ENCODE peak calls at places on chromosomes 3 and 15, in ten cellular contexts. S is endothelial cell, C is BJ, W is right lobe of liver, G is lower leg skin, M is heart left ventricle, H is H9, U is AG10803, Z is fibroblast of lung, B is upper lobe of right lung. F is an unnamed sample.

GRCh38 chr3:50125541-50126286 is 29.4 kb upstream of the SEMA3F start:
- DNase-seq in S (no peak), C (no peak), W (no peak), G (no peak), M (peak), H (no peak), U (no peak), Z (no peak), B (peak), F (no peak)

GRCh38 chr15:58873267-58873666 is 60.2 kb downstream of the SLTM start:
- DNase-seq in S (no peak), C (peak), W (no peak), G (no peak), M (no peak), H (no peak), U (peak), Z (peak), B (no peak), F (no peak)

GRCh38 chr15:51846463-51847230 is 17.2 kb downstream of the TMOD3 start:
- DNase-seq in S (no peak), C (no peak), W (no peak), G (no peak), M (no peak), H (no peak), U (peak), Z (peak), B (no peak), F (no peak)

GRCh38 chr3:192907784-192908183 is 9.9 kb downstream of the MB21D2 start:
- DNase-seq in S (no peak), C (no peak), W (no peak), G (no peak), M (no peak), H (no peak), U (no peak), Z (no peak), B (no peak), F (no peak)

GRCh38 chr3:164459526-164460151 is 618.7 kb downstream of the SI start:
- DNase-seq in S (no peak), C (no peak), W (no peak), G (no peak), M (no peak), H (no peak), U (no peak), Z (no peak), B (no peak), F (no peak)

GRCh38 chr3:14863324-14864100 is 44.8 kb downstream of the FGD5 start:
- DNase-seq in S (no peak), C (no peak), W (no peak), G (no peak), M (no peak), H (peak), U (no peak), Z (no peak), B (no peak), F (no peak)

GRCh38 chr15:29676961-29677402 is 145.3 kb downstream of the TJP1 start:
- DNase-seq in S (no peak), C (no peak), W (no peak), G (peak), M (no peak), H (peak), U (no peak), Z (peak), B (no peak), F (no peak)

GRCh38 chr3:151044706-151045105 is 40.8 kb upstream of the MED12L start:
- DNase-seq in S (no peak), C (no peak), W (no peak), G (no peak), M (no peak), H (no peak), U (peak), Z (no peak), B (no peak), F (no peak)

GRCh38 chr3:44885618-44886017 is 11.2 kb downstream of the TGM4 start:
- DNase-seq in S (no peak), C (peak), W (no peak), G (no peak), M (no peak), H (no peak), U (peak), Z (peak), B (no peak), F (no peak)

GRCh38 chr15:100891316-100892012 is 11.8 kb downstream of the ALDH1A3 start:
- DNase-seq in S (peak), C (no peak), W (peak), G (peak), M (no peak), H (no peak), U (no peak), Z (no peak), B (no peak), F (no peak)

GRCh38 chr3:99365979-99366378 is 272.4 kb upstream of the COL8A1 start:
- DNase-seq in S (no peak), C (no peak), W (no peak), G (no peak), M (no peak), H (no peak), U (peak), Z (peak), B (no peak), F (no peak)

GRCh38 chr15:81176291-81176893 is 20.3 kb upstream of the IL16 start:
- DNase-seq in S (no peak), C (no peak), W (no peak), G (peak), M (peak), H (peak), U (no peak), Z (no peak), B (no peak), F (no peak)

GRCh38 chr3:87135412-87135811 is 91.7 kb upstream of the CHMP2B start:
- DNase-seq in S (no peak), C (no peak), W (peak), G (no peak), M (no peak), H (no peak), U (no peak), Z (no peak), B (no peak), F (no peak)

GRCh38 chr15:101240364-101240763 is 11.5 kb downstream of the CHSY1 start:
- DNase-seq in S (no peak), C (no peak), W (no peak), G (no peak), M (no peak), H (no peak), U (peak), Z (peak), B (no peak), F (no peak)

GRCh38 chr15:26260517-26261133 is 397.5 kb upstream of the ATP10A start:
- DNase-seq in S (peak), C (no peak), W (no peak), G (no peak), M (no peak), H (peak), U (peak), Z (no peak), B (no peak), F (no peak)

GRCh38 chr3:111621535-111621934 is 26.4 kb upstream of the ZBED2 start:
- DNase-seq in S (peak), C (no peak), W (no peak), G (no peak), M (no peak), H (peak), U (no peak), Z (no peak), B (peak), F (no peak)
- TF ChIP-seq CTCF in S (peak), C (peak), W (no peak), G (no peak), M (peak), H (peak), U (peak), Z (peak), B (peak), F (peak)

GRCh38 chr3:133926736-133927542 is 31.3 kb upstream of the RAB6B start:
- DNase-seq in S (no peak), C (no peak), W (no peak), G (no peak), M (no peak), H (peak), U (no peak), Z (no peak), B (no peak), F (no peak)
- TF ChIP-seq CTCF in S (no peak), C (peak), W (no peak), G (no peak), M (no peak), H (peak), U (peak), Z (no peak), B (peak), F (no peak)

GRCh38 chr3:177816667-177817208 is 619.5 kb upstream of the TBL1XR1 start:
- DNase-seq in S (no peak), C (no peak), W (no peak), G (no peak), M (no peak), H (no peak), U (peak), Z (peak), B (no peak), F (no peak)
- TF ChIP-seq CTCF in S (no peak), C (no peak), W (no peak), G (no peak), M (peak), H (peak), U (peak), Z (peak), B (no peak), F (no peak)

GRCh38 chr3:147355104-147355854 is 51.1 kb downstream of the ZIC4 start:
- DNase-seq in S (no peak), C (no peak), W (no peak), G (no peak), M (no peak), H (no peak), U (no peak), Z (no peak), B (no peak), F (no peak)

GRCh38 chr3:147359177-147360062 is 46.9 kb downstream of the ZIC4 start:
- DNase-seq in S (no peak), C (no peak), W (no peak), G (no peak), M (no peak), H (peak), U (no peak), Z (no peak), B (no peak), F (no peak)

GRCh38 chr3:147358144-147358992 is 48.0 kb downstream of the ZIC4 start:
- DNase-seq in S (no peak), C (no peak), W (no peak), G (no peak), M (no peak), H (peak), U (no peak), Z (no peak), B (no peak), F (no peak)

GRCh38 chr3:147356145-147356908 is 50.0 kb downstream of the ZIC4 start:
- DNase-seq in S (no peak), C (no peak), W (no peak), G (no peak), M (no peak), H (no peak), U (no peak), Z (no peak), B (no peak), F (no peak)

DNA sequence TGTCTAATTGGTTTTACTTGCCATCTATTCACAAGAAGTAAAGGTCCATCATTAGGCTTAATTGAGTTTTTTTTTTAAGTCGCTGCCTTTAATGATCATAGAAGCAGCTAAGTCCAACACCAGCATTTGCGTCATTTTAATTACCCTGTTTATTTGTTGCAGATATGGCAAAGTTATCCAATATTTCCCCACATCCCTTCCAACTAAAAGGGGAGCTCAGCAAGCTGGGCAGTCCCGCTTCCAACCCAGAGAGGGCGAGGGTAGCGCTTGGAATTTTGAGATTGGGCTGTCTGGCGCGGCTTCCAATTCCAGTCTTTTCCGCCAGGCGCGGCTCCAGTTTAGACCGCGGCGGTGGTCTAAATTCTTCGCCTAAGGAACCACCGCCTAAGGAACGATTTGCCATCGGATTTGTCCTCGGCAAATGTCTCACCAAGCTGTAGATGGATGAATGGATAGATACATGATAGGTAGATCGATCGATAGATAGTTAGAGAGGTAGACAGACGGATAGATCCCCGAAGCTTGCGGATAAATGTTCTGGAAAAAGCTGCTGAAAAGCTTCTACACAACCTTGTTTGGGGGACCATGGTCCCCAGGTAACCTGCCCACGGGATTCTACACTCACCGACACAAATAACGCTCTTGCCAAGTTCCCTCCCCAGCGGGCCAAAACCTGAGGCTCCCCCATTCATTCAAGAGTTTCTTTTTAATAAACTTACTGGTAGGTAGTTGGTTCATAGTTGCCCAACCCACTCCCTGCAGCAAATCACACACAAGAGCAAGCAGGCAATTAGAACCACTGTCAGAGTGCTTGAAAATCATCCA is 49.2 kb downstream of the ZIC4 start:
- DNase-seq in S (peak), C (no peak), W (no peak), G (no peak), M (no peak), H (peak), U (no peak), Z (no peak), B (no peak), F (no peak)
- TF ChIP-seq CTCF in S (peak), C (peak), W (no peak), G (no peak), M (no peak), H (peak), U (peak), Z (no peak), B (no peak), F (peak)

GRCh38 chr15:43483306-43484128 is 9.4 kb downstream of the TP53BP1 start:
- DNase-seq in S (no peak), C (no peak), W (no peak), G (no peak), M (no peak), H (no peak), U (peak), Z (peak), B (no peak), F (no peak)
- TF ChIP-seq CTCF in S (no peak), C (peak), W (peak), G (no peak), M (peak), H (peak), U (peak), Z (peak), B (peak), F (no peak)

GRCh38 chr3:153626158-153626557 is 464.1 kb downstream of the RAP2B start:
- DNase-seq in S (no peak), C (no peak), W (no peak), G (no peak), M (no peak), H (no peak), U (no peak), Z (no peak), B (no peak), F (no peak)
- TF ChIP-seq CTCF in S (no peak), C (no peak), W (no peak), G (no peak), M (no peak), H (no peak), U (no peak), Z (no peak), B (no peak), F (no peak)

GRCh38 chr15:97849183-97849582 is 111.3 kb upstream of the ARRDC4 start:
- DNase-seq in S (no peak), C (no peak), W (no peak), G (no peak), M (no peak), H (no peak), U (no peak), Z (no peak), B (no peak), F (no peak)
- TF ChIP-seq CTCF in S (no peak), C (no peak), W (no peak), G (no peak), M (no peak), H (peak), U (no peak), Z (no peak), B (no peak), F (peak)

GRCh38 chr3:190319660-190320059 is 2.6 kb downstream of the CLDN1 start:
- DNase-seq in S (no peak), C (no peak), W (no peak), G (no peak), M (no peak), H (no peak), U (no peak), Z (no peak), B (no peak), F (no peak)

GRCh38 chr3:190323241-190323617 is 983 bp upstream of the CLDN1 start:
- DNase-seq in S (no peak), C (no peak), W (no peak), G (no peak), M (no peak), H (no peak), U (no peak), Z (no peak), B (no peak), F (no peak)

GRCh38 chr3:190322604-190323240 is 476 bp upstream of the CLDN1 start:
- DNase-seq in S (no peak), C (no peak), W (peak), G (no peak), M (no peak), H (no peak), U (no peak), Z (peak), B (no peak), F (no peak)

GRCh38 chr3:190320594-190321362 is 1.5 kb downstream of the CLDN1 start:
- DNase-seq in S (no peak), C (no peak), W (no peak), G (no peak), M (no peak), H (no peak), U (no peak), Z (no peak), B (no peak), F (no peak)

GRCh38 chr3:190321789-190322603 is at the start of gene CLDN1:
- DNase-seq in S (peak), C (no peak), W (peak), G (peak), M (peak), H (peak), U (peak), Z (peak), B (peak), F (peak)
- TF ChIP-seq CTCF in S (peak), C (peak), W (peak), G (no peak), M (peak), H (peak), U (peak), Z (peak), B (peak), F (peak)

GRCh38 chr15:36841154-36841553 is 259.2 kb downstream of the MEIS2 start:
- DNase-seq in S (no peak), C (no peak), W (no peak), G (no peak), M (no peak), H (no peak), U (no peak), Z (no peak), B (no peak), F (no peak)

GRCh38 chr15:36843822-36844221 is 256.5 kb downstream of the MEIS2 start:
- DNase-seq in S (no peak), C (no peak), W (no peak), G (no peak), M (no peak), H (no peak), U (no peak), Z (no peak), B (no peak), F (no peak)

GRCh38 chr15:36845270-36845669 is 255.1 kb downstream of the MEIS2 start:
- DNase-seq in S (no peak), C (no peak), W (no peak), G (no peak), M (no peak), H (no peak), U (no peak), Z (no peak), B (no peak), F (no peak)

DNA sequence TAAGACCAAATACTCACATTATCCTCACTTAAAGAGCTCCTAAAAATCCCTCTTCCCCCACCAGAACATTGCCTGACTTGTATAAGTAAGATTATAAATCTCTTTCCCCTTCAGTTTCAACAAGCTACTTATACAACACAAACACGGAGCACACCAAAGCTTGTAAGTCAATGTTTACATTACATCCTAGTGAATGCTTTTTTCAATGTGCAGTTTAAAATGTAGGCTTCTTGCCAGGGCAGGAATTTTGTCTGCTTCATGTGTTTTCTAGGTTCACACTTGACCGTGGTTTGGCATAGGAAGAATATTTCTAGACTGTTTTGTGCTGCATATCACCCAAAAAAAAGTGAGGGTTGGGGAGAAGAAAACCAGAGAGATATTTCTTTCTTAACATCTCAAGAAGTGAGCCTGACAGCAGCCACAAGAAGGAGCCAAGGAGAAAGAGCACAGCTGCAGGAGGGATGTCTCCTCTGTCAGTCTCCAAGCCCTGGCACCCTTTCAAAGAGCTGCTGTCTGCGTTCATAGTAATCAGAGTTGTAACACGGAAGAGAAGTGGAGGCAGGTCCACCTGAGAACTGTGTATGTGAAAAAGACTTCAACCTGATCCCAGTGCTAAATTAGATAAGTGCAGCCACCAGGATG is 255.8 kb downstream of the MEIS2 start:
- DNase-seq in S (no peak), C (no peak), W (no peak), G (no peak), M (no peak), H (no peak), U (peak), Z (peak), B (no peak), F (no peak)
- TF ChIP-seq CTCF in S (no peak), C (peak), W (no peak), G (no peak), M (no peak), H (no peak), U (peak), Z (peak), B (no peak), F (no peak)

DNA sequence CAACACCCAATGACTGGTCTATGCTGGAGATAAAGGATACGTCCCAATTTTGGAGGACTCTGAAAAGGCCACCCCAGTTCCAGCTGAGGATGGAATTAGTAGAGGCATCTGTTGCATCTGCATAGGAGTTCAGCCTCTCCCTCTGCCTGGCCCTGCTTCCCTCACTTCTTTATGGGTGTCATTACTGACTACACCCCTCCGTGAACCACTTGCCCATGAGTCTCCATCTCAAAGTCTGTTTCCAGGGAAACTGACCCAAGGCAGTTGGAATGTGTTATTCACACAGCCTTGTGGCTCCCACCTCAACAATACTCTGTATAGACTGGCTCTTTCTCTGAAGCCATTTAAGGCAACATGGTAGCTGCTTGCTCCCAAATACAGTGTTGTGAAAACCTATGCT is 21.4 kb upstream of the PCOLCE2 start:
- DNase-seq in S (no peak), C (no peak), W (no peak), G (no peak), M (no peak), H (no peak), U (no peak), Z (no peak), B (no peak), F (no peak)
- TF ChIP-seq CTCF in S (no peak), C (no peak), W (no peak), G (no peak), M (no peak), H (no peak), U (no peak), Z (no peak), B (no peak), F (no peak)

F was measured in progenitor cell of endocrine pancreas.